ENCODE peak calls at places on chromosome 2, in four cellular contexts. A, X, E and Y are unnamed samples.

GRCh38 chr2:28926837-28927236 is 32.4 kb downstream of the WDR43 start:
- DNase-seq in A (no peak), X (no peak), E (no peak), Y (no peak)

GRCh38 chr2:192230864-192231453 is 36.2 kb upstream of the TMEFF2 start:
- DNase-seq in A (no peak), X (no peak), E (no peak), Y (no peak)

GRCh38 chr2:25512707-25513106 is 160.7 kb downstream of the DTNB start:
- DNase-seq in A (no peak), X (no peak), E (no peak), Y (peak)

GRCh38 chr2:60519259-60519863 is 34.1 kb downstream of the BCL11A start:
- DNase-seq in A (no peak), X (no peak), E (no peak), Y (no peak)

GRCh38 chr2:26696352-26696816 is 3.9 kb downstream of the KCNK3 start:
- DNase-seq in A (no peak), X (no peak), E (no peak), Y (peak)

GRCh38 chr2:65329551-65329950 is 101.9 kb downstream of the ACTR2 start:
- DNase-seq in A (no peak), X (no peak), E (no peak), Y (no peak)

GRCh38 chr2:128798502-128799283 is 480.0 kb upstream of the HS6ST1 start:
- DNase-seq in A (no peak), X (no peak), E (no peak), Y (no peak)

GRCh38 chr2:16828044-16828827 is 162.6 kb upstream of the CYRIA start:
- DNase-seq in A (no peak), X (no peak), E (no peak), Y (no peak)

GRCh38 chr2:2512931-2513330 is 181.9 kb upstream of the MYT1L start:
- DNase-seq in A (no peak), X (no peak), E (no peak), Y (no peak)

GRCh38 chr2:219645631-219646527 is 18.4 kb downstream of the SLC4A3 start:
- DNase-seq in A (peak), X (no peak), E (peak), Y (no peak)

GRCh38 chr2:40251146-40251545 is 200.7 kb downstream of the SLC8A1 start:
- DNase-seq in A (no peak), X (no peak), E (no peak), Y (peak)

GRCh38 chr2:12430036-12430795 is 286.5 kb upstream of the TRIB2 start:
- DNase-seq in A (no peak), X (no peak), E (no peak), Y (no peak)

GRCh38 chr2:11738589-11739436 is 7.6 kb upstream of the LPIN1 start:
- DNase-seq in A (peak), X (no peak), E (peak), Y (peak)

GRCh38 chr2:54497738-54498680 is 41.9 kb downstream of the SPTBN1 start:
- DNase-seq in A (peak), X (no peak), E (peak), Y (no peak)

GRCh38 chr2:119659601-119660342 is 19.2 kb upstream of the TMEM177 start:
- DNase-seq in A (peak), X (no peak), E (peak), Y (peak)

GRCh38 chr2:189681903-189682302 is 7.4 kb downstream of the ANKAR start:
- DNase-seq in A (no peak), X (no peak), E (no peak), Y (no peak)
- TF ChIP-seq KDM1A in A (no peak), X (no peak), E (no peak), Y (no peak)

GRCh38 chr2:201074996-201075395 is 3.2 kb downstream of the NDUFB3 start:
- DNase-seq in A (no peak), X (no peak), E (no peak), Y (no peak)

GRCh38 chr2:201072201-201072530 is 365 bp downstream of the NDUFB3 start:
- DNase-seq in A (no peak), X (no peak), E (no peak), Y (no peak)

GRCh38 chr2:201073071-201073470 is 1.3 kb downstream of the NDUFB3 start:
- DNase-seq in A (no peak), X (no peak), E (peak), Y (no peak)

GRCh38 chr2:201070966-201071304 is 536 bp downstream of the HYCC2 start:
- DNase-seq in A (no peak), X (no peak), E (peak), Y (peak)

DNA sequence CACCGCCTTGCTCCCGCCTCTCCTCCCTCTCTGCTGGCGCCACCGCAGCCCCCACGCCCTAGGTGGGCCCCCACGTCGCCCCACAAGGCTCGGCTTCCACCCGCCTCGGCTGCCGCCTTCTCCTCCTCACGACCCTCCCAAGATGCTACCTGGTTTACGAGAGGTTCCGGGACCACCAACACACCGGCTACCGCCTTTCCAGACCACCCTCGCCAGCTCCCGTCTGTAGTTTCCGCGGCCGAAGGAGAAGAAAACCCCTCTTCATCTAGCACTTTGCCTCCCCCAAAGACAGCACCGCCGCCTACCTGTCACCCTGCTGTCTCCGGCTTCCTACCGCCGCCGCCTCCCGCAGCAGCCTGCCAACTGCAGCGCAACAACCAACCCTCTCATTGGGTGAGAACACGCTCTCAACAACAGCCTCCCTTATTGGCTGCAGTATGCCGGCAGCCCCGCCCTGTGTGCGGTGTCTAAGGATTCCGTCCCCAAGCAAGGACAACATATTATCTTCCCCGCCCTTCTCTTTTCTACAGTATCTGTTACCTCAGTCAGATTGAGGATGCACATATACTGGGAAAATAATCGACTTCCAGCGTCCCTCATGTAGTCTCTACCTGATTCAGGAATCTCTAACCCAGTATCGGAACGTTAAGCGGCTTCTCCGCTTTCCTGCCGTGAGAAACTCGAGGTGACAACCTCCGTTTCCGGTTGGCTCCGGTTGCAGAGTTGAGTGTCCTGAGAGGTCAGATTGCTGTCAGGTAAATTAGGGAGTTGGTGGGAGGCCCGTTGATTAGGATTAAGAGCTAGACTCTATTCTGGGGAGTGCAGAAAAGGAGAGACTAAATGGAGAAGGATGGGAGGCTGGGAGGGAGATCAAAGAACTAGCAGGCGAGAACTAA is at the start of the genes HYCC2 and NDUFB3:
- DNase-seq in A (peak), X (peak), E (peak), Y (peak)
- TF ChIP-seq REST in A (no peak), X (no peak), E (no peak), Y (no peak)

GRCh38 chr2:234472155-234472554 is 24.7 kb downstream of the ARL4C start:
- DNase-seq in A (no peak), X (no peak), E (no peak), Y (no peak)
- TF ChIP-seq KDM1A in A (no peak), X (no peak), E (no peak), Y (no peak)

GRCh38 chr2:46871976-46872381 is 43.6 kb downstream of the MCFD2 start:
- DNase-seq in A (no peak), X (no peak), E (no peak), Y (no peak)

GRCh38 chr2:46872876-46873631 is 42.6 kb downstream of the MCFD2 start:
- DNase-seq in A (no peak), X (no peak), E (no peak), Y (no peak)

GRCh38 chr2:46875226-46875899 is 40.2 kb downstream of the MCFD2 start:
- DNase-seq in A (no peak), X (no peak), E (no peak), Y (no peak)

GRCh38 chr2:46874236-46874929 is 41.2 kb downstream of the MCFD2 start:
- DNase-seq in A (no peak), X (no peak), E (no peak), Y (no peak)

DNA sequence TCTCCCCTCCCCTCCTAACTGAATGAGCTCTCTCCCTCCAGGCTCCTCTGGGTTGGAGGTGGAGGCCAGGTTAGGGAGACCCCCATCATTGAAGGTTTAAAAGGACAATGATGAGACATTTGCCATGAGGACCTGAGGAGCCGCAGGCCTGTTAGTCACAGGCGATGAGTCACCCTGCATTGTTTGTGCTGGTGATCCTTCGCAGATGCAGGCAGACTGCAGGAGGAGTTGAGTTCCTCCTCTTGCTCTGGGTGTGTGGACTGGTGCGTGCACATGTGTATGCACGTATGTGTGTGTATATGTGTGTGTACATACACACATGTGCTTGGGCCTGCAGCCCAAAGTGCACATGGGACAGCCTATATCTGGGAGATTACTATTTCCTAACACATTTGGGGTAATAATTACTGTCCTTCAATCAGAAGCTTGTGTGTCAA is 42.0 kb downstream of the MCFD2 start:
- DNase-seq in A (peak), X (no peak), E (peak), Y (peak)
- TF ChIP-seq REST in A (no peak), X (no peak), E (no peak), Y (no peak)

GRCh38 chr2:62050456-62051045 is 145.1 kb downstream of the COMMD1 start:
- DNase-seq in A (no peak), X (no peak), E (no peak), Y (no peak)

GRCh38 chr2:62055724-62056336 is 140.1 kb upstream of the B3GNT2 start:
- DNase-seq in A (no peak), X (no peak), E (no peak), Y (no peak)

GRCh38 chr2:62054029-62054791 is 141.7 kb upstream of the B3GNT2 start:
- DNase-seq in A (no peak), X (no peak), E (no peak), Y (no peak)

GRCh38 chr2:62056341-62056740 is 139.6 kb upstream of the B3GNT2 start:
- DNase-seq in A (no peak), X (no peak), E (no peak), Y (no peak)

GRCh38 chr2:62054916-62055315 is 141.0 kb upstream of the B3GNT2 start:
- DNase-seq in A (no peak), X (no peak), E (no peak), Y (no peak)
- TF ChIP-seq KDM1A in A (no peak), X (no peak), E (no peak), Y (no peak)

DNA sequence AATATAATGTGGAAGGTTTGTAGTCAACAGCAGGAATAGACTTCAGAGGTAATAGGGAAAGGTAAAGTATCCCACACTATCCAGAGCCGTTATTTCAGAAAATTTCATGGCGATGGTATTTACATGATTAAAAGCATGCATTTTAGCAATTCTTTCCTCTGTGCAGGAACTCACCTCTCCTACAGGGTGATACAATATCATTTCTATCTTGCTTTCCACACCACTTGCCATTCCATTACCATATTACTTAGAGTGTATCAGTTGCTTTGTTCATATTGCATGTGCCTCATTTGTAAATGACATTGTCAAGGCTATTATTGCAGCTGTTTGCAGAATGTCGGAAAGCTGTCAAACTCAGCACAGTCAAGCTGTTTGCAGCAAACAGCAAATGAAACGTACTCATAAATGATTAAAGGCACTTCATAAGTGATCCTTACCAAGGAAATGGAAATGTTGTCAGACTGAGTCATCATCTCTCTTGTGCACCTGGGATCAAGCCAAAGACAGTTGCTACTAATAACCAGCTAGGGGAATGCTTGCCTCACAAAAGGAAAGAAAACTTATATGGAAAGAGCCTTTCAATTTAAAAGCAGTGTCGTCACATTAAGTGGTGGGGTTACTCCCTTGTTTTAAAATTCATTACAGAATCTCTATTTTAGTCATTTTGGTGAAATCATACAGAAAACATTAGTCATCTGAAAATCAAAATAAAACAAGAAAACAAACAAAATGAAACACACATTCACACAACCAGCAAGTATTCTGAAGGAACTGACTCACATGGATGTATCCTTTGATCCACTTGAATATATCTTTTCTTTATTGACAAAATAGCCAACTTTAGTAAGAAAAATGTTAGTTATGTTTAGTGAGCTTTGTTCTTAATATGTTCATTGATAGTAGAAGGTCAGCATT is 1064.1 kb upstream of the CNTNAP5 start:
- DNase-seq in A (no peak), X (no peak), E (no peak), Y (peak)
- TF ChIP-seq REST in A (no peak), X (no peak), E (no peak), Y (no peak)

GRCh38 chr2:241413929-241414580 is 58.0 kb downstream of the FARP2 start:
- DNase-seq in A (no peak), X (no peak), E (no peak), Y (no peak)
- TF ChIP-seq KDM1A in A (no peak), X (no peak), E (no peak), Y (no peak)